ENCODE peak calls at places on chromosomes 6 and 20, in eight cellular contexts. B is IMR-90, W is body of pancreas, O is heart right ventricle, R is fibroblast of lung, F is tibial nerve, N is cardiac muscle cell, Y is H9. X is an unnamed sample. For H3K9me3, the result is how much of the 10 kb centered on the place peaks cover.

GRCh38 chr6:3841711-3842565 is 7.2 kb upstream of the FAM50B start:
- DNase-seq in B (peak), W (no peak), O (no peak), R (peak), F (no peak), N (no peak), Y (no peak), X (no peak)

GRCh38 chr6:53795702-53796450 is 1.1 kb downstream of the LRRC1 start:
- DNase-seq in B (peak), W (peak), O (peak), R (no peak), F (no peak), N (peak), Y (no peak), X (peak)

GRCh38 chr6:100479180-100480035 is 14.7 kb upstream of the SIM1 start:
- DNase-seq in B (peak), W (no peak), O (no peak), R (peak), F (peak), N (peak), Y (no peak), X (no peak)

GRCh38 chr20:24951536-24952047 is 2.5 kb downstream of the CST7 start:
- DNase-seq in B (no peak), W (no peak), O (no peak), R (no peak), F (no peak), N (no peak), Y (peak), X (no peak)

GRCh38 chr6:152981989-152982767 is 663 bp downstream of the FBXO5 start:
- DNase-seq in B (no peak), W (no peak), O (peak), R (no peak), F (no peak), N (no peak), Y (peak), X (peak)

GRCh38 chr6:56226946-56227879 is 20.2 kb downstream of the COL21A1 start:
- DNase-seq in B (peak), W (no peak), O (no peak), R (peak), F (no peak), N (no peak), Y (no peak), X (no peak)

GRCh38 chr20:58640446-58640845 is 10.6 kb upstream of the STX16 start:
- DNase-seq in B (peak), W (no peak), O (no peak), R (no peak), F (no peak), N (no peak), Y (no peak), X (no peak)

GRCh38 chr6:150734235-150734634 is 131.3 kb upstream of the MTHFD1L start:
- DNase-seq in B (no peak), W (no peak), O (no peak), R (no peak), F (no peak), N (no peak), Y (no peak), X (no peak)

GRCh38 chr20:46573234-46573633 is 22.8 kb upstream of the OCSTAMP start:
- DNase-seq in B (no peak), W (no peak), O (no peak), R (no peak), F (no peak), N (no peak), Y (no peak), X (no peak)

GRCh38 chr6:118659513-118660217 is 8.3 kb upstream of the CEP85L start:
- DNase-seq in B (no peak), W (no peak), O (no peak), R (no peak), F (no peak), N (no peak), Y (no peak), X (peak)

GRCh38 chr6:80329496-80329895 is 223.0 kb downstream of the BCKDHB start:
- DNase-seq in B (no peak), W (no peak), O (no peak), R (no peak), F (no peak), N (no peak), Y (peak), X (no peak)

GRCh38 chr20:19625416-19625815 is 132.6 kb upstream of the RIN2 start:
- DNase-seq in B (no peak), W (no peak), O (no peak), R (no peak), F (no peak), N (no peak), Y (no peak), X (no peak)

GRCh38 chr20:63972312-63973159 is 2.8 kb upstream of the ZNF512B start:
- DNase-seq in B (no peak), W (no peak), O (peak), R (no peak), F (no peak), N (no peak), Y (peak), X (no peak)

GRCh38 chr20:63970714-63971431 is 1.1 kb upstream of the ZNF512B start:
- DNase-seq in B (no peak), W (no peak), O (no peak), R (no peak), F (no peak), N (no peak), Y (no peak), X (no peak)

GRCh38 chr20:63968136-63968927 is 1.4 kb downstream of the ZNF512B start:
- DNase-seq in B (no peak), W (no peak), O (peak), R (no peak), F (no peak), N (no peak), Y (peak), X (no peak)

GRCh38 chr20:63968928-63969760 is 586 bp downstream of the ZNF512B start:
- DNase-seq in B (no peak), W (no peak), O (peak), R (no peak), F (no peak), N (peak), Y (peak), X (no peak)

GRCh38 chr20:63969851-63970713 is at the start of gene ZNF512B:
- DNase-seq in B (peak), W (peak), O (peak), R (peak), F (no peak), N (peak), Y (peak), X (peak)
- H3K27ac ChIP-seq in B (peak), W (peak), O (peak), R (peak), F (peak), N (peak), Y (no peak), X (peak)

DNA sequence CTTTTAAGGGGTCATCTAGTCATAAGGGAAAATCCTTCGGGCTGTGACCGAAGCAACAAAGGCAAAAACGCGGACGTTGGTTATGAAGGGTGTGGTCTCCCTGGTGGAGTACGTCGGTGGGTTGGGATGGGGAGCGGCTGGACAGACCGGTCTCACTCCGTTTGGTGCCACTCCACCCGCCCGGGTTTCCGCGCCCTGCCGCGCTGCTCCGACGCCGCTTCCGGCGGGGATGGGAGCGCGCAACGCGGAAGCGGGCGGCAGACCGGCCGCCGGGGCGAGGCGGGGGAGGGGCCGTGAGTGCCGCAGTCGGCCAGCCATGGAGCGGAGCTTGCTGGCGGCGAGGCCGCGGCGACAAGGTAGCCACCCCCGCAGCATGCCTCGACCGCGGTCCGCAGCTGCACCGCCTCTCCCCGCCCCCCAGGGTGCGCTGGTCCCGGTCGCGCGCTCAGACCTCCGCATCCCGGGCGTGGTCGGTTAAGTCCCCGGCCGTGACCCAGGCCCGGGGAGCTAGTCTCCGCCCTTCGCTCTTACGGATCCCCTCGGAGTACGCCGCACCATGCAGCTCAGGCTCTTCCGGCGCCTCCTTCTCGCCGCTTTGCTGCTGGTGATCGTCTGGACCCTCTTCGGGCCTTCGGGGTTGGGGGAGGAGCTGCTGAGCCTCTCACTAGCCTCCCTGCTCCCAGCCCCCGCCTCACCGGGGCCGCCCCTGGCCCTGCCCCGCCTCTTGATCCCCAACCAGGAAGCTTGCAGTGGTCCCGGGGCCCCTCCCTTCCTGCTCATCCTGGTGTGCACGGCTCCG is at the start of gene B3GALT4:
- DNase-seq in B (peak), W (peak), O (peak), R (peak), F (peak), N (peak), Y (peak), X (peak)
- TF ChIP-seq CTCF in B (peak), W (peak), O (peak), R (peak), F (peak), N (peak), Y (peak), X (peak)

DNA sequence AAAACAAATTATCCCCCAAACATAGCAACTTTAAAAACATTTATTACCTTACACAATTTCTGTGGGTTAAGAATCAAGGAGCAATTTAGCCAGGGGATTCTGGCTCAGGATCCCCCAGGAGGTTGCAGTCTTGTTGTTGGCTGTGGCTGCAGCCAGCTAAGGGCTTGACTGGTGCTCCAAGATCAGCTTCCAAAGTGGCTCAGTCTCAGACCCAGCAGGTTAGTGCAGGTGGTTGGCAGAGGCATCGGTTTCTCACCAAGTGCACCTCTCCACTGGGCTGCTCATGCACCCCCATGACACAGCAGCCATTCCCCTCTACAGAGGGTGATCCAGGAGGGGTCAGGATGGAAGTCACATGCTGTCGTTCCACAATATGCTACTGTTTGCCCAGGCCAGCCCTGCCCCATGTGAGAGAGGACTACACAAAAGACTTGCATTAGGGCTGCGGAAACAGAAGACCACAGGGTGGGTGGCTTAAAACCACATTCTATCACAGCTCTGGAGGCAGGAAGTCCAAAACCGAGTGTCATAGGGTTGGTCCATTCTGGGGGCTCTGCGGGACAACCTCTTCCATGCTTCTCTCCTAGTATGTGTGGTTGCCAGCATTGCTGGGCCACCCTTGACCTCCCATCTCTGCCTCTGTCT is 125.8 kb downstream of the C6orf118 start:
- DNase-seq in B (no peak), W (no peak), O (no peak), R (no peak), F (no peak), N (no peak), Y (no peak), X (no peak)
- H3K9me3 ChIP-seq in B (under half), W (under half), O (under half), R (under half), F (under half), N (under half), Y (under half), X (under half)

GRCh38 chr20:50041238-50041915 is 58.6 kb downstream of the SNAI1 start:
- DNase-seq in B (no peak), W (no peak), O (no peak), R (no peak), F (no peak), N (no peak), Y (no peak), X (no peak)
- H3K27ac ChIP-seq in B (no peak), W (no peak), O (no peak), R (no peak), F (no peak), N (no peak), Y (no peak), X (no peak)

GRCh38 chr20:49519777-49520359 is 37.4 kb upstream of the KCNB1 start:
- DNase-seq in B (no peak), W (no peak), O (no peak), R (no peak), F (no peak), N (no peak), Y (no peak), X (no peak)
- TF ChIP-seq CTCF in B (no peak), W (no peak), O (no peak), R (no peak), F (no peak), N (no peak), Y (peak), X (peak)

DNA sequence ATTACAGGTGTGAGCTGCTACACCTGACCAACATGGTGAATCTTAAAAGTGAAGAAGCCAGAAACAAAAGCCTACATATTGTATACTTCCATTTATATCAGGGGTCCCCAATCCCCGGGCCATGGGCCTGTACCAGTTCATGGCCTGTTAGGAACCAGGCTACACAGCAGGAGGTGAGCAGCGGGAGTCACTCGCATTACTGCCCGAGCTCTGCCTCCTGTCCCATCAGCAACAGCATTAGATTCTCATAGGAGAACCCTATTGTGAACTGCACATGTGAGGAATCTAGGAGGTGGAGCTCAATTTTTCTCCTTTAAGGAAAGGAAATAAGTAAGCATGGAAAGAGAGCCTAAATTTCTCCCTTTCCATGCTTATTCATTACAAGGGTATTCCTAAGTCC is 21.7 kb downstream of the CSNK2A1 start:
- DNase-seq in B (no peak), W (no peak), O (no peak), R (no peak), F (no peak), N (no peak), Y (no peak), X (no peak)
- H3K9me3 ChIP-seq in B (under half), W (under half), O (under half), R (under half), F (under half), N (under half), Y (under half), X (under half)

GRCh38 chr20:35502352-35502751 is 27.1 kb downstream of the C20orf173 start:
- DNase-seq in B (no peak), W (no peak), O (no peak), R (no peak), F (no peak), N (no peak), Y (no peak), X (no peak)

GRCh38 chr20:35499271-35499670 is 30.2 kb downstream of the C20orf173 start:
- DNase-seq in B (no peak), W (no peak), O (no peak), R (no peak), F (no peak), N (no peak), Y (no peak), X (no peak)

GRCh38 chr20:35497320-35497719 is 32.1 kb downstream of the C20orf173 start:
- DNase-seq in B (no peak), W (no peak), O (no peak), R (no peak), F (no peak), N (no peak), Y (no peak), X (no peak)

GRCh38 chr20:35496481-35496880 is 33.0 kb downstream of the C20orf173 start:
- DNase-seq in B (no peak), W (no peak), O (no peak), R (no peak), F (no peak), N (no peak), Y (no peak), X (no peak)

GRCh38 chr20:35497780-35498189 is 31.7 kb downstream of the C20orf173 start:
- DNase-seq in B (no peak), W (peak), O (peak), R (peak), F (peak), N (no peak), Y (no peak), X (no peak)
- H3K27ac ChIP-seq in B (no peak), W (no peak), O (no peak), R (no peak), F (no peak), N (no peak), Y (no peak), X (no peak)

GRCh38 chr6:48765352-48765961 is 654.5 kb upstream of the PTCHD4 start:
- DNase-seq in B (peak), W (peak), O (no peak), R (peak), F (no peak), N (peak), Y (peak), X (peak)
- TF ChIP-seq CTCF in B (peak), W (peak), O (peak), R (peak), F (peak), N (peak), Y (peak), X (peak)

GRCh38 chr6:167469101-167469500 is 144.2 kb downstream of the TTLL2 start:
- DNase-seq in B (no peak), W (no peak), O (no peak), R (no peak), F (no peak), N (no peak), Y (no peak), X (no peak)
- H3K9me3 ChIP-seq in B (under half), W (under half), O (under half), R (under half), F (under half), N (under half), Y (under half), X (under half)

DNA sequence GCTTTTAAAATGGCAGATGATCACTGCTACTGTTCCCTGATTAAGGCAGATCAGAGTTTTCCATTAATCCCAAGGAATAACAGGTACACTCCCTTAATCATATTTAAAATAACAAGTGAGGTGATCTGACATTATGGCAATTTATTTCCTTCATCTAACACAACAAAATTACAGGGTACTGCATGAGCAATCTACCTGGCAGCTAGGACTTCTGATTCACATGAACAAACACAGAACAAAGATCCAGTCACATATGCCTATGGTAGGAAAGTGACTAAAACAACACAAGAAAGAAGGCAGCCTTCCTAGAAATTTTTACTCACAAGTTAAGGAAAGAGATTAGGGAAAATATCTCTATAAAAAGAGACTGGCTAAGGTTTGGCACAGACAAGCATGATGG is 33.2 kb downstream of the MAP7 start:
- DNase-seq in B (no peak), W (no peak), O (no peak), R (no peak), F (no peak), N (no peak), Y (no peak), X (no peak)
- H3K27ac ChIP-seq in B (no peak), W (peak), O (no peak), R (no peak), F (no peak), N (no peak), Y (no peak), X (no peak)

X was measured in WERI-Rb-1.